ENCODE peak calls at places on chromosome 4, in seven cellular contexts. O is A549, H is MM.1S, A is foreskin keratinocyte, S is aorta, G is fibroblast of lung, Q is SK-N-SH. V is an unnamed sample.

GRCh38 chr4:28744066-28744465 is 1883.4 kb downstream of the STIM2 start:
- DNase-seq in O (no peak), H (no peak), A (no peak), S (no peak), G (peak), Q (no peak), V (no peak)

GRCh38 chr4:10643600-10644425 is 40.8 kb downstream of the CLNK start:
- DNase-seq in O (no peak), H (no peak), A (no peak), S (no peak), G (no peak), Q (no peak), V (no peak)

GRCh38 chr4:1376391-1376840 is 29.4 kb downstream of the UVSSA start:
- DNase-seq in O (no peak), H (no peak), A (no peak), S (peak), G (no peak), Q (no peak), V (no peak)

GRCh38 chr4:87317527-87317926 is 5.2 kb downstream of the HSD17B13 start:
- DNase-seq in O (peak), H (peak), A (peak), S (no peak), G (peak), Q (no peak), V (peak)

GRCh38 chr4:149823770-149824221 is 8.2 kb upstream of the IQCM start:
- DNase-seq in O (peak), H (no peak), A (peak), S (no peak), G (peak), Q (no peak), V (peak)

GRCh38 chr4:173489514-173489913 is 40.5 kb downstream of the HAND2 start:
- DNase-seq in O (no peak), H (no peak), A (no peak), S (no peak), G (peak), Q (no peak), V (no peak)

GRCh38 chr4:11724731-11725130 is 296.0 kb upstream of the HS3ST1 start:
- DNase-seq in O (no peak), H (no peak), A (peak), S (no peak), G (peak), Q (no peak), V (peak)

GRCh38 chr4:186946140-186946539 is 222.5 kb upstream of the FAT1 start:
- DNase-seq in O (no peak), H (no peak), A (no peak), S (no peak), G (no peak), Q (no peak), V (no peak)

GRCh38 chr4:8617486-8618040 is 25.0 kb downstream of the CPZ start:
- DNase-seq in O (no peak), H (no peak), A (no peak), S (peak), G (no peak), Q (no peak), V (no peak)

GRCh38 chr4:107931775-107932321 is 499 bp downstream of the CYP2U1 start:
- DNase-seq in O (no peak), H (peak), A (no peak), S (peak), G (no peak), Q (no peak), V (no peak)

GRCh38 chr4:2944882-2945526 is 18.2 kb downstream of the NOP14 start:
- DNase-seq in O (no peak), H (no peak), A (no peak), S (no peak), G (no peak), Q (no peak), V (no peak)

GRCh38 chr4:25857403-25857802 is 5.4 kb downstream of the SEL1L3 start:
- DNase-seq in O (peak), H (no peak), A (no peak), S (no peak), G (no peak), Q (no peak), V (no peak)

GRCh38 chr4:14871676-14872430 is 130.4 kb upstream of the CPEB2 start:
- DNase-seq in O (peak), H (peak), A (peak), S (peak), G (no peak), Q (no peak), V (peak)

GRCh38 chr4:5554376-5554775 is 154.0 kb downstream of the EVC2 start:
- DNase-seq in O (no peak), H (no peak), A (no peak), S (no peak), G (no peak), Q (no peak), V (no peak)

GRCh38 chr4:168587326-168588125 is 90.7 kb downstream of the PALLD start:
- DNase-seq in O (peak), H (no peak), A (peak), S (peak), G (peak), Q (no peak), V (peak)

GRCh38 chr4:3079694-3080123 is 5.2 kb downstream of the HTT start:
- DNase-seq in O (no peak), H (no peak), A (no peak), S (no peak), G (no peak), Q (no peak), V (no peak)

GRCh38 chr4:140469806-140470733 is 28.0 kb downstream of the MGAT4D start:
- DNase-seq in O (no peak), H (no peak), A (no peak), S (peak), G (no peak), Q (no peak), V (no peak)

GRCh38 chr4:8340721-8341680 is 71.4 kb downstream of the HTRA3 start:
- DNase-seq in O (no peak), H (no peak), A (no peak), S (peak), G (peak), Q (no peak), V (no peak)

GRCh38 chr4:12729384-12729783 is 754.8 kb downstream of the RAB28 start:
- DNase-seq in O (peak), H (no peak), A (no peak), S (no peak), G (peak), Q (peak), V (peak)

GRCh38 chr4:2761035-2761923 is 5.1 kb upstream of the TNIP2 start:
- DNase-seq in O (no peak), H (no peak), A (no peak), S (no peak), G (no peak), Q (peak), V (no peak)

GRCh38 chr4:6578221-6578620 is 3.2 kb downstream of the MAN2B2 start:
- DNase-seq in O (no peak), H (no peak), A (no peak), S (no peak), G (no peak), Q (no peak), V (no peak)
- H3K27ac ChIP-seq in O (no peak), H (no peak), A (no peak), S (no peak), G (no peak), Q (no peak), V (no peak)

GRCh38 chr4:6763330-6763851 is 19.1 kb upstream of the KIAA0232 start:
- DNase-seq in O (peak), H (no peak), A (peak), S (no peak), G (no peak), Q (no peak), V (peak)
- H3K27ac ChIP-seq in O (peak), H (no peak), A (no peak), S (no peak), G (no peak), Q (no peak), V (peak)

DNA sequence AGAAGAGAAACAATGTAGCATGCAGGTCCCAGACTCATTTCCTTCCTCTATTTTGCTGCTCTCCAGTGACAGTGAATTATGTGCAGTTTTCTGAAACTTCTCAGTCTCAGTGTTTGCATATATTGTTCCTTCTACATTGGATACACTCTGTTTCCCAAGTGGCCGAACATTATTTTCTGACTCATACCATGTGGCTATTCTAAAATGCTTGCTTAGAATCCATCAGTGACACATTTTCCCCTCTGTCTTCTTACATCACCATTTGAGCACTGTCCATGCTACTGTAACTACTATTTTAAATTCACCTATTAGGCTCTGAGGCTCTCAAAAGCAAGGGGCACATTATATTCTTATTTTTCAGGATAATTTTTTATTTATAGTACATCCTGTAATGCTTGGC is 305.8 kb downstream of the PDHA2 start:
- DNase-seq in O (no peak), H (no peak), A (no peak), S (no peak), G (peak), Q (no peak), V (no peak)
- H3K27ac ChIP-seq in O (no peak), H (no peak), A (no peak), S (no peak), G (no peak), Q (no peak), V (no peak)

GRCh38 chr4:76300012-76300411 is 6.5 kb upstream of the STBD1 start:
- DNase-seq in O (no peak), H (no peak), A (no peak), S (no peak), G (no peak), Q (no peak), V (no peak)
- H3K27ac ChIP-seq in O (no peak), H (no peak), A (peak), S (no peak), G (no peak), Q (no peak), V (no peak)

GRCh38 chr4:109571494-109571893 is 11.4 kb downstream of the MCUB start:
- DNase-seq in O (no peak), H (no peak), A (no peak), S (no peak), G (no peak), Q (no peak), V (no peak)

GRCh38 chr4:109576462-109576861 is 16.4 kb downstream of the MCUB start:
- DNase-seq in O (no peak), H (no peak), A (no peak), S (no peak), G (no peak), Q (no peak), V (no peak)

GRCh38 chr4:109572154-109572553 is 12.1 kb downstream of the MCUB start:
- DNase-seq in O (no peak), H (no peak), A (no peak), S (no peak), G (no peak), Q (no peak), V (no peak)

GRCh38 chr4:109574931-109575804 is 15.1 kb downstream of the MCUB start:
- DNase-seq in O (no peak), H (no peak), A (no peak), S (no peak), G (no peak), Q (no peak), V (no peak)

GRCh38 chr4:109574443-109574850 is 14.4 kb downstream of the MCUB start:
- DNase-seq in O (peak), H (no peak), A (no peak), S (no peak), G (peak), Q (no peak), V (no peak)
- H3K27ac ChIP-seq in O (no peak), H (no peak), A (no peak), S (no peak), G (no peak), Q (no peak), V (no peak)

GRCh38 chr4:17232575-17233253 is 279.2 kb downstream of the QDPR start:
- DNase-seq in O (no peak), H (no peak), A (no peak), S (no peak), G (peak), Q (peak), V (no peak)
- H3K27ac ChIP-seq in O (no peak), H (no peak), A (no peak), S (peak), G (no peak), Q (peak), V (no peak)

DNA sequence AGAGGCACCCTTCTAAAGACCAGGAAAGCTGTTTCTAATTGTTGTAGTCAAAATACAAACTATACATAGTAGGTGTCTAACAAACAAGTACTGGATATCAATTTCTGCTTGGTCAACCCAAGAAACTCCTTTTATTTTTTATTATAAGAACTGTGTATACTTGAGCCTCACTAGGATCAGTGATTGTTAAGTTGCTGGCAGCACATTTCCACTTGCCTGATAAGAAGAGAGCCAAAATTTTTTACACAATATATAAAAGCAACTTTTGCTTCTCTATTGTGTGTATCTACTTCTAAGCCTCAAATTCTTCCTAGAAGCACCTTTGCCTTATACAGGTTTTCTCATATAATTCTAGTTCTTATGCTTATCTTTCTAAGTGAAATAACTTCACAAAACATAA is 703.0 kb upstream of the EPHA5 start:
- DNase-seq in O (no peak), H (no peak), A (no peak), S (no peak), G (no peak), Q (no peak), V (no peak)
- H3K27ac ChIP-seq in O (no peak), H (no peak), A (no peak), S (no peak), G (no peak), Q (no peak), V (no peak)

V was measured in RWPE1.